ENCODE peak calls at places on chromosomes 12 and 14, in ten cellular contexts. One of them, this sample, is unnamed.

GRCh38 chr14:105415481-105416428 is 3.9 kb upstream of the MTA1 start:
- DNase-seq in tibial artery: no peak
- DNase-seq in upper lobe of right lung: no peak
- DNase-seq in HFFc6: no peak
- DNase-seq in fibroblast of pulmonary artery: no peak
- DNase-seq in endothelial cell: no peak
- DNase-seq in neural crest cell: no peak
- DNase-seq in uterus: no peak
- DNase-seq in psoas muscle: no peak
- DNase-seq in fibroblast of lung: no peak
- DNase-seq in this sample: no peak

GRCh38 chr12:57808351-57808750 is 10.2 kb downstream of the AVIL start:
- DNase-seq in endothelial cell: no peak
- DNase-seq in upper lobe of right lung: no peak
- DNase-seq in tibial artery: no peak
- DNase-seq in uterus: no peak
- DNase-seq in fibroblast of lung: no peak
- DNase-seq in psoas muscle: no peak
- DNase-seq in fibroblast of pulmonary artery: no peak
- DNase-seq in neural crest cell: no peak
- DNase-seq in HFFc6: no peak
- DNase-seq in this sample: no peak

GRCh38 chr14:75906680-75907280 is 75.0 kb downstream of the TGFB3 start:
- DNase-seq in psoas muscle: peak; percentile 35
- DNase-seq in neural crest cell: peak; percentile 76
- DNase-seq in HFFc6: peak; percentile 55
- DNase-seq in uterus: peak; percentile 63
- DNase-seq in endothelial cell: peak; percentile 72
- DNase-seq in upper lobe of right lung: no peak
- DNase-seq in tibial artery: no peak
- DNase-seq in fibroblast of pulmonary artery: peak; percentile 79
- DNase-seq in fibroblast of lung: peak; percentile 79
- DNase-seq in this sample: peak; percentile 87

GRCh38 chr12:24711056-24711455 is 237.8 kb downstream of the BCAT1 start:
- DNase-seq in upper lobe of right lung: no peak
- DNase-seq in uterus: no peak
- DNase-seq in psoas muscle: no peak
- DNase-seq in fibroblast of pulmonary artery: no peak
- DNase-seq in endothelial cell: no peak
- DNase-seq in HFFc6: no peak
- DNase-seq in tibial artery: no peak
- DNase-seq in fibroblast of lung: no peak
- DNase-seq in neural crest cell: no peak
- DNase-seq in this sample: no peak

GRCh38 chr14:33452982-33453381 is 497.9 kb downstream of the EGLN3 start:
- DNase-seq in HFFc6: no peak
- DNase-seq in tibial artery: no peak
- DNase-seq in fibroblast of lung: no peak
- DNase-seq in psoas muscle: no peak
- DNase-seq in neural crest cell: no peak
- DNase-seq in fibroblast of pulmonary artery: no peak
- DNase-seq in endothelial cell: no peak
- DNase-seq in upper lobe of right lung: no peak
- DNase-seq in uterus: no peak
- DNase-seq in this sample: no peak

GRCh38 chr14:62914025-62914424 is 131.2 kb downstream of the KCNH5 start:
- DNase-seq in fibroblast of lung: peak; percentile 83
- DNase-seq in neural crest cell: no peak
- DNase-seq in endothelial cell: no peak
- DNase-seq in upper lobe of right lung: no peak
- DNase-seq in psoas muscle: no peak
- DNase-seq in HFFc6: no peak
- DNase-seq in fibroblast of pulmonary artery: peak; percentile 4
- DNase-seq in uterus: no peak
- DNase-seq in tibial artery: no peak
- DNase-seq in this sample: no peak

GRCh38 chr12:67714648-67715047 is 66.1 kb downstream of the DYRK2 start:
- DNase-seq in tibial artery: no peak
- DNase-seq in psoas muscle: no peak
- DNase-seq in endothelial cell: no peak
- DNase-seq in fibroblast of pulmonary artery: no peak
- DNase-seq in neural crest cell: no peak
- DNase-seq in HFFc6: peak; percentile 46
- DNase-seq in upper lobe of right lung: no peak
- DNase-seq in fibroblast of lung: no peak
- DNase-seq in uterus: no peak
- DNase-seq in this sample: no peak

GRCh38 chr12:104859144-104859543 is 98.9 kb downstream of the SLC41A2 start:
- DNase-seq in fibroblast of lung: peak; percentile 64
- DNase-seq in endothelial cell: no peak
- DNase-seq in uterus: no peak
- DNase-seq in HFFc6: peak; percentile 82
- DNase-seq in psoas muscle: no peak
- DNase-seq in tibial artery: no peak
- DNase-seq in neural crest cell: no peak
- DNase-seq in upper lobe of right lung: no peak
- DNase-seq in fibroblast of pulmonary artery: no peak
- DNase-seq in this sample: no peak

GRCh38 chr12:102406033-102406584 is 74.3 kb downstream of the IGF1 start:
- DNase-seq in psoas muscle: no peak
- DNase-seq in HFFc6: no peak
- DNase-seq in neural crest cell: no peak
- DNase-seq in endothelial cell: no peak
- DNase-seq in uterus: no peak
- DNase-seq in fibroblast of lung: peak; percentile 23
- DNase-seq in tibial artery: no peak
- DNase-seq in upper lobe of right lung: no peak
- DNase-seq in fibroblast of pulmonary artery: peak; percentile 22
- DNase-seq in this sample: no peak

GRCh38 chr14:72457641-72458040 is 436.3 kb downstream of the DPF3 start:
- DNase-seq in fibroblast of pulmonary artery: peak; percentile 49
- DNase-seq in fibroblast of lung: peak; percentile 63
- DNase-seq in psoas muscle: no peak
- DNase-seq in tibial artery: no peak
- DNase-seq in HFFc6: peak; percentile 80
- DNase-seq in upper lobe of right lung: no peak
- DNase-seq in endothelial cell: no peak
- DNase-seq in uterus: no peak
- DNase-seq in neural crest cell: no peak
- DNase-seq in this sample: no peak

GRCh38 chr14:54500744-54501143 is 9.0 kb upstream of the CGRRF1 start:
- DNase-seq in endothelial cell: no peak
- DNase-seq in tibial artery: no peak
- DNase-seq in HFFc6: no peak
- DNase-seq in upper lobe of right lung: no peak
- DNase-seq in fibroblast of pulmonary artery: no peak
- DNase-seq in uterus: no peak
- DNase-seq in fibroblast of lung: no peak
- DNase-seq in psoas muscle: no peak
- DNase-seq in neural crest cell: no peak
- DNase-seq in this sample: no peak

DNA sequence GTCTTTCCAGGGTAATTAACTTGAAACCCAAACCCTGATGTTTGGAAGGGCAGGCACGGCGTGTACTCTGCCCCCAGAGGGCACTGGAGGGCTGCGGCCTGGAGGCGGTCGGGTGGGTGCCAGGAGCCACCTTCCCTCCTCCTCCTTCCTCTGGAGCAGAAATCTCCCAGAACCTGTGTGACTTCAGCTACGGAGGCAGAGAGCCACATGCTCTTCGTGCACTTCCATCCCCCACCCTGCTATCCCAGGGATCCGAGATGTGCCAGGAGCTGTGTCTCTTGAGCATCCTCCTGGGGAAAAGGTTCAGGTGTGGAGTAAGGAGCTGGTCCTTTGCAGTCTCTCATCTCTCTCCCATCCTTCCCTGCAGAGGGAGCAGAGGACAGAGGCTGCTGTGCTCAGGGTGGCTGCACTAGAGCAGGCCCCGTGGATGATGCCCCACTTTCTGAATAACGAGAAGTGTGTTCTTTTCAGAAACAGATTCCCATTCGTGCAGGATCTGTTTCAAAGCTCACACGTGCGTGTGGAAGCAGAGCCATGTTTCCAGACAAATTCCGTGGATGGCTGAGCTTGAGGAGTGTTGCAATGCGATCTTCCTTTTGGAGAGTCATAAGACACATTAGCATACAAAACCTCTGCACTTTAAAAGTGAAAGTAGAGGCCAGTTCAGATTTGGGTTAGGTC is 162.9 kb downstream of the ADGRD1 start:
- DNase-seq in uterus: peak; percentile 52
- DNase-seq in HFFc6: no peak
- DNase-seq in endothelial cell: peak; percentile 61
- DNase-seq in psoas muscle: peak; percentile 18
- DNase-seq in neural crest cell: peak; percentile 37
- DNase-seq in upper lobe of right lung: no peak
- DNase-seq in fibroblast of lung: peak; percentile 15
- DNase-seq in tibial artery: no peak
- DNase-seq in fibroblast of pulmonary artery: peak; percentile 32
- DNase-seq in this sample: no peak
- TF ChIP-seq CTCF in uterus: peak; percentile 24
- TF ChIP-seq CTCF in HFFc6: no peak
- TF ChIP-seq CTCF in endothelial cell: no peak
- TF ChIP-seq CTCF in psoas muscle: peak; percentile 15
- TF ChIP-seq CTCF in neural crest cell: peak; percentile 59
- TF ChIP-seq CTCF in upper lobe of right lung: peak; percentile 35
- TF ChIP-seq CTCF in fibroblast of lung: no peak
- TF ChIP-seq CTCF in tibial artery: no peak
- TF ChIP-seq CTCF in fibroblast of pulmonary artery: no peak
- TF ChIP-seq CTCF in this sample: no peak

DNA sequence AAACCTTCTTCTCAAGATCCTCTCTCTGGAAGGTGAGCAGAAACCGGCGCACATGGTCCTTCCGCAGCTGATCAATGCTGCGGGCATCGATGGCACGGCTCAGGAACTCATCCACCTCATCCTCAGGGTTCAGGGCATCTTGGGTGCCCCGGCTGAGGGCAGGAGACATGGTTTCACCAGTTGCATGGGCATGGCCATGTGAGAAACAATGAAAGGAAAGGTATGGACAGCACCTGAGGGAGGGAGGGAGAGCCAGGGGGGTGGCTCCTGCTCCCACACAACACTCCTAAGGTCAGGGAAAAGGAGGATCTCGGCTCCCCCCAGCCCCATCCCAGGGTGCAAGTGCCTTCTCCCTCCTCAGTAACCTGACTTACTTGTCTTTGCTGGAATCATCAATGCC is 13.6 kb downstream of the ADCY6 start:
- DNase-seq in neural crest cell: no peak
- DNase-seq in tibial artery: no peak
- DNase-seq in fibroblast of pulmonary artery: no peak
- DNase-seq in endothelial cell: no peak
- DNase-seq in fibroblast of lung: no peak
- DNase-seq in uterus: no peak
- DNase-seq in HFFc6: no peak
- DNase-seq in upper lobe of right lung: no peak
- DNase-seq in psoas muscle: no peak
- DNase-seq in this sample: no peak
- TF ChIP-seq CTCF in neural crest cell: no peak
- TF ChIP-seq CTCF in tibial artery: no peak
- TF ChIP-seq CTCF in fibroblast of pulmonary artery: no peak
- TF ChIP-seq CTCF in endothelial cell: no peak
- TF ChIP-seq CTCF in fibroblast of lung: no peak
- TF ChIP-seq CTCF in uterus: no peak
- TF ChIP-seq CTCF in HFFc6: no peak
- TF ChIP-seq CTCF in upper lobe of right lung: no peak
- TF ChIP-seq CTCF in psoas muscle: no peak
- TF ChIP-seq CTCF in this sample: no peak

GRCh38 chr12:9332564-9332963 is 124.4 kb upstream of the PZP start:
- DNase-seq in fibroblast of pulmonary artery: no peak
- DNase-seq in upper lobe of right lung: no peak
- DNase-seq in endothelial cell: no peak
- DNase-seq in uterus: no peak
- DNase-seq in tibial artery: no peak
- DNase-seq in psoas muscle: no peak
- DNase-seq in HFFc6: no peak
- DNase-seq in fibroblast of lung: no peak
- DNase-seq in neural crest cell: no peak
- DNase-seq in this sample: no peak
- TF ChIP-seq CTCF in fibroblast of pulmonary artery: no peak
- TF ChIP-seq CTCF in upper lobe of right lung: no peak
- TF ChIP-seq CTCF in endothelial cell: no peak
- TF ChIP-seq CTCF in uterus: no peak
- TF ChIP-seq CTCF in tibial artery: no peak
- TF ChIP-seq CTCF in psoas muscle: no peak
- TF ChIP-seq CTCF in HFFc6: no peak
- TF ChIP-seq CTCF in fibroblast of lung: no peak
- TF ChIP-seq CTCF in neural crest cell: no peak
- TF ChIP-seq CTCF in this sample: no peak

GRCh38 chr12:46470039-46470627 is 97.6 kb upstream of the SLC38A2 start:
- DNase-seq in neural crest cell: no peak
- DNase-seq in fibroblast of pulmonary artery: no peak
- DNase-seq in psoas muscle: no peak
- DNase-seq in endothelial cell: no peak
- DNase-seq in fibroblast of lung: no peak
- DNase-seq in HFFc6: no peak
- DNase-seq in upper lobe of right lung: no peak
- DNase-seq in tibial artery: no peak
- DNase-seq in uterus: no peak
- DNase-seq in this sample: no peak

GRCh38 chr12:46472144-46472705 is 99.7 kb upstream of the SLC38A2 start:
- DNase-seq in neural crest cell: no peak
- DNase-seq in upper lobe of right lung: no peak
- DNase-seq in HFFc6: no peak
- DNase-seq in uterus: no peak
- DNase-seq in tibial artery: no peak
- DNase-seq in psoas muscle: no peak
- DNase-seq in endothelial cell: no peak
- DNase-seq in fibroblast of pulmonary artery: no peak
- DNase-seq in fibroblast of lung: no peak
- DNase-seq in this sample: no peak

GRCh38 chr12:46472893-46473633 is 100.5 kb upstream of the SLC38A2 start:
- DNase-seq in upper lobe of right lung: no peak
- DNase-seq in fibroblast of lung: peak; percentile 78
- DNase-seq in HFFc6: peak; percentile 75
- DNase-seq in tibial artery: no peak
- DNase-seq in neural crest cell: no peak
- DNase-seq in endothelial cell: no peak
- DNase-seq in uterus: no peak
- DNase-seq in psoas muscle: no peak
- DNase-seq in fibroblast of pulmonary artery: peak; percentile 86
- DNase-seq in this sample: no peak

GRCh38 chr12:46471404-46471803 is 98.8 kb upstream of the SLC38A2 start:
- DNase-seq in upper lobe of right lung: no peak
- DNase-seq in endothelial cell: no peak
- DNase-seq in tibial artery: no peak
- DNase-seq in psoas muscle: no peak
- DNase-seq in uterus: no peak
- DNase-seq in fibroblast of lung: no peak
- DNase-seq in fibroblast of pulmonary artery: no peak
- DNase-seq in HFFc6: no peak
- DNase-seq in neural crest cell: no peak
- DNase-seq in this sample: no peak

DNA sequence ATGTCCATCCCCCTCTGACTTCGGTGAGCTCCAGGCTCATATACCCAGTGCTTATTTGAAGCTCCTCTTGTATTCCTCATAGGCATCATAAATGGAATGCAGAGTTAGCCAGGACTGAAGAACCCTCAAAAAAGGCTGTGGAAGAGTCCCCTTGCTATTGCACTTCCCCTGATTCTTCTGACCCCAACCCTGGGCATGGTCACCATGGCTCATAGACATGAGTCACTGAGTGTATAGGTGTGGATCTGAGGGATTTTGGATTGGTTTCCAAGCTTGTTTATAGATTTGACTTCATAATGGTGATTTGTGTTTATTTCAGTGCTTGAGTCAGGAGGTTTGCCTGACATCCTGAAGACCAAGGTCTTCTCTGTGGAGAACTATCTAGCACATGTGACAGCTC is 98.4 kb upstream of the SLC38A2 start:
- DNase-seq in HFFc6: no peak
- DNase-seq in uterus: no peak
- DNase-seq in upper lobe of right lung: no peak
- DNase-seq in tibial artery: no peak
- DNase-seq in fibroblast of pulmonary artery: no peak
- DNase-seq in psoas muscle: no peak
- DNase-seq in endothelial cell: no peak
- DNase-seq in neural crest cell: no peak
- DNase-seq in fibroblast of lung: no peak
- DNase-seq in this sample: no peak
- TF ChIP-seq CTCF in HFFc6: no peak
- TF ChIP-seq CTCF in uterus: no peak
- TF ChIP-seq CTCF in upper lobe of right lung: no peak
- TF ChIP-seq CTCF in tibial artery: no peak
- TF ChIP-seq CTCF in fibroblast of pulmonary artery: no peak
- TF ChIP-seq CTCF in psoas muscle: no peak
- TF ChIP-seq CTCF in endothelial cell: no peak
- TF ChIP-seq CTCF in neural crest cell: no peak
- TF ChIP-seq CTCF in fibroblast of lung: no peak
- TF ChIP-seq CTCF in this sample: no peak